ENCODE peak calls at places on chromosomes 6 and 20, in five cellular contexts. Q is right lobe of liver; F is GM03348; X is HEK293T; G is effector CD4-positive, alpha-beta T cell. O is an unnamed sample.

GRCh38 chr6:93787841-93788240 is 368.5 kb upstream of the EPHA7 start:
- DNase-seq in G (no peak), F (no peak), Q (no peak), X (no peak), O (no peak)

GRCh38 chr6:166749666-166750065 is 122.6 kb upstream of the RPS6KA2 start:
- DNase-seq in G (no peak), F (no peak), X (no peak), Q (no peak), O (no peak)

GRCh38 chr6:161300823-161301222 is 27.0 kb upstream of the AGPAT4 start:
- DNase-seq in G (no peak), X (no peak), F (no peak), Q (no peak), O (no peak)

GRCh38 chr20:44683263-44684046 is 31.7 kb upstream of the CCN5 start:
- DNase-seq in G (peak; percentile 23), Q (peak; percentile 47), F (peak; percentile 74), X (peak; percentile 76), O (peak; percentile 36)

GRCh38 chr20:46128310-46129151 is 10.4 kb downstream of the CD40 start:
- DNase-seq in Q (peak; percentile 29), G (no peak), F (peak; percentile 65), X (peak; percentile 69), O (peak; percentile 35)

GRCh38 chr6:166470029-166470862 is 87.5 kb upstream of the MPC1 start:
- DNase-seq in Q (no peak), X (no peak), F (no peak), G (no peak), O (no peak)

GRCh38 chr6:44697333-44697732 is 309.8 kb downstream of the CDC5L start:
- DNase-seq in Q (no peak), G (no peak), F (peak; percentile 49), X (no peak), O (no peak)

GRCh38 chr6:145044606-145045275 is 690.6 kb downstream of the EPM2A start:
- DNase-seq in Q (no peak), F (peak; percentile 72), G (no peak), X (no peak), O (no peak)

GRCh38 chr20:39048000-39048696 is 86.0 kb downstream of the DHX35 start:
- DNase-seq in X (peak; percentile 84), F (peak; percentile 92), Q (peak; percentile 80), G (peak; percentile 60), O (peak; percentile 38)

GRCh38 chr20:59932616-59933295 is 681 bp downstream of the SYCP2 start:
- DNase-seq in X (no peak), F (no peak), G (no peak), Q (no peak), O (no peak)

GRCh38 chr6:155171109-155171746 is 92.6 kb upstream of the CLDN20 start:
- DNase-seq in X (no peak), Q (no peak), F (peak; percentile 78), G (peak; percentile 68), O (peak; percentile 96)

GRCh38 chr20:61673152-61673551 is 392.5 kb downstream of the TAF4 start:
- DNase-seq in Q (no peak), X (no peak), F (no peak), G (no peak), O (no peak)

GRCh38 chr20:48329676-48330644 is 497.8 kb downstream of the PREX1 start:
- DNase-seq in G (no peak), X (peak; percentile 51), Q (no peak), F (no peak), O (peak; percentile 43)

GRCh38 chr20:13008761-13009681 is at the start of gene SPTLC3:
- DNase-seq in G (no peak), Q (peak; percentile 46), X (no peak), F (peak; percentile 15), O (no peak)

GRCh38 chr6:15464211-15464725 is 198.6 kb downstream of the DTNBP1 start:
- DNase-seq in F (peak; percentile 32), Q (no peak), G (peak; percentile 56), X (peak; percentile 58), O (peak; percentile 15)

GRCh38 chr6:157755032-157755751 is 67.9 kb upstream of the SNX9 start:
- DNase-seq in G (no peak), F (no peak), X (no peak), Q (no peak), O (no peak)

GRCh38 chr6:107179004-107179403 is 63.7 kb upstream of the BEND3 start:
- DNase-seq in X (no peak), F (peak; percentile 10), Q (no peak), G (no peak), O (peak; percentile 2)

GRCh38 chr6:109434456-109434855 is 6.0 kb downstream of the PPIL6 start:
- DNase-seq in X (no peak), Q (no peak), G (no peak), F (no peak), O (no peak)

GRCh38 chr20:4406627-4407026 is 315.1 kb upstream of the PRND start:
- DNase-seq in X (no peak), G (no peak), Q (no peak), F (peak; percentile 81), O (no peak)

GRCh38 chr6:155311076-155311475 is 3.2 kb downstream of the TFB1M start:
- DNase-seq in G (no peak), F (no peak), X (no peak), Q (peak; percentile 24), O (no peak)

GRCh38 chr6:36109092-36109491 is 21.2 kb upstream of the MAPK13 start:
- DNase-seq in F (no peak), X (no peak), Q (no peak), G (peak; percentile 19), O (no peak)

GRCh38 chr6:158009935-158010585 is 28.4 kb downstream of the SYNJ2 start:
- DNase-seq in Q (peak; percentile 2), X (no peak), F (no peak), G (no peak), O (no peak)

GRCh38 chr6:33126101-33126714 is 50.4 kb downstream of the HLA-DPB1 start:
- DNase-seq in Q (peak; percentile 74), F (peak; percentile 67), X (peak; percentile 66), G (peak; percentile 51), O (no peak)

GRCh38 chr20:38604873-38605303 is 3.3 kb downstream of the ARHGAP40 start:
- DNase-seq in Q (no peak), X (no peak), G (no peak), F (no peak), O (no peak)

GRCh38 chr6:43636312-43636667 is 650 bp downstream of the MAD2L1BP start:
- DNase-seq in Q (no peak), X (no peak), F (no peak), G (no peak), O (no peak)

GRCh38 chr6:156454867-156455266 is 322.3 kb upstream of the ARID1B start:
- DNase-seq in G (no peak), X (no peak), F (no peak), Q (no peak), O (no peak)

GRCh38 chr6:34552620-34553019 is 3.5 kb downstream of the SPDEF start:
- DNase-seq in X (no peak), Q (no peak), G (no peak), F (no peak), O (no peak)

GRCh38 chr6:14462135-14462905 is 344.7 kb downstream of the CD83 start:
- DNase-seq in G (no peak), F (no peak), X (no peak), Q (no peak), O (no peak)

GRCh38 chr6:167122827-167123657 is at the start of gene CCR6:
- DNase-seq in F (no peak), G (no peak), X (no peak), Q (no peak), O (no peak)

GRCh38 chr20:58271596-58272460 is 37.7 kb upstream of the RAB22A start:
- DNase-seq in F (no peak), G (no peak), X (no peak), Q (no peak), O (no peak)

GRCh38 chr6:10510592-10511367 is 10.4 kb upstream of the GCNT2 start:
- DNase-seq in X (peak; percentile 70), G (peak; percentile 14), Q (peak; percentile 74), F (peak; percentile 39), O (peak; percentile 43)

GRCh38 chr20:58685988-58686387 is 6.6 kb upstream of the NPEPL1 start:
- DNase-seq in G (no peak), Q (no peak), X (no peak), F (no peak), O (no peak)

GRCh38 chr20:35020108-35021031 is 64.7 kb downstream of the MYH7B start:
- DNase-seq in X (no peak), F (no peak), Q (no peak), G (no peak), O (no peak)

GRCh38 chr6:5270093-5270680 is 8.9 kb downstream of the FARS2 start:
- DNase-seq in X (no peak), G (no peak), F (no peak), Q (no peak), O (no peak)

GRCh38 chr6:31332637-31333602 is 24.1 kb downstream of the HLA-B start:
- DNase-seq in Q (no peak), F (no peak), X (no peak), G (no peak), O (no peak)

GRCh38 chr20:61514018-61514755 is 262.1 kb downstream of the CDH4 start:
- DNase-seq in F (no peak), X (no peak), G (no peak), Q (no peak), O (no peak)

GRCh38 chr6:63368347-63368746 is 48.6 kb upstream of the LGSN start:
- DNase-seq in X (no peak), Q (no peak), G (no peak), F (no peak), O (no peak)

GRCh38 chr6:40550096-40550731 is 37.0 kb downstream of the LRFN2 start:
- DNase-seq in X (peak; percentile 54), Q (no peak), F (peak; percentile 80), G (no peak), O (peak; percentile 1)

GRCh38 chr6:25354078-25354940 is 75.1 kb downstream of the CARMIL1 start:
- DNase-seq in F (peak; percentile 61), G (no peak), X (no peak), Q (no peak), O (no peak)

O was measured in NCI-H1694 treated with DMSO at 0.1 percent for 48 hours.